ENCODE peak calls at places on chromosomes 11 and 22, in eight cellular contexts. J is T follicular helper cell; D is coronary artery; C is HFF-Myc; R is stimulated activated CD8-positive, alpha-beta memory T cell treated with anti-CD3 and anti-CD28 coated beads, Interleukin-7, amount 100 ng/mL, for 4 hours; N is osteocyte; Q is naive B cell; H is AG10803. O is an unnamed sample.

GRCh38 chr11:125923012-125923579 is 18.8 kb downstream of the DDX25 start:
- DNase-seq in H (peak), Q (no peak), C (peak), N (no peak), J (peak), R (peak), D (no peak), O (peak)

GRCh38 chr22:29306830-29307657 is 594 bp downstream of the GAS2L1 start:
- DNase-seq in D (peak), H (peak), N (peak), J (peak), Q (no peak), R (no peak), C (no peak), O (no peak)

GRCh38 chr11:67213251-67213650 is 53.0 kb upstream of the GRK2 start:
- DNase-seq in D (no peak), C (no peak), R (no peak), J (no peak), H (no peak), N (no peak), Q (peak), O (peak)

GRCh38 chr11:68226421-68226820 is 13.3 kb upstream of the KMT5B start:
- DNase-seq in R (no peak), N (no peak), D (no peak), J (no peak), C (no peak), Q (no peak), H (no peak), O (no peak)

GRCh38 chr11:45322891-45323597 is 36.9 kb upstream of the SYT13 start:
- DNase-seq in C (no peak), N (peak), J (no peak), R (no peak), H (no peak), Q (no peak), D (peak), O (no peak)

GRCh38 chr11:63504054-63504453 is 1.8 kb upstream of the LGALS12 start:
- DNase-seq in R (no peak), C (no peak), H (no peak), J (no peak), N (no peak), Q (no peak), D (no peak), O (no peak)

GRCh38 chr11:122626266-122626665 is 29.3 kb upstream of the UBASH3B start:
- DNase-seq in Q (no peak), N (no peak), D (no peak), C (no peak), R (no peak), H (no peak), J (no peak), O (no peak)

GRCh38 chr11:94511932-94512781 is at the start of gene C11orf97:
- DNase-seq in Q (peak), N (peak), H (peak), C (no peak), D (no peak), R (peak), J (peak), O (no peak)

GRCh38 chr22:49515486-49515885 is 312.2 kb downstream of the BRD1 start:
- DNase-seq in C (no peak), Q (no peak), J (no peak), D (no peak), N (no peak), H (no peak), R (no peak), O (peak)

GRCh38 chr11:17376493-17376892 is 12.0 kb downstream of the KCNJ11 start:
- DNase-seq in N (no peak), J (no peak), Q (no peak), D (no peak), C (no peak), H (no peak), R (no peak), O (no peak)

GRCh38 chr11:65438257-65439151 is 15.9 kb downstream of the NEAT1 start:
- DNase-seq in H (peak), D (no peak), C (no peak), R (no peak), N (no peak), Q (no peak), J (no peak), O (no peak)

GRCh38 chr22:44461614-44462013 is 36.4 kb downstream of the RTL6 start:
- DNase-seq in Q (no peak), C (no peak), R (no peak), J (no peak), D (no peak), H (no peak), N (peak), O (no peak)

GRCh38 chr11:46918778-46919513 is 596 bp upstream of the LRP4 start:
- DNase-seq in N (no peak), J (no peak), C (no peak), H (no peak), Q (peak), D (no peak), R (no peak), O (peak)

GRCh38 chr22:49077036-49077393 is 750.7 kb downstream of the BRD1 start:
- DNase-seq in R (no peak), J (no peak), N (no peak), C (no peak), Q (no peak), D (no peak), H (no peak), O (no peak)

GRCh38 chr11:61757213-61757862 is 4.9 kb downstream of the MYRF start:
- DNase-seq in N (no peak), R (no peak), D (no peak), J (no peak), C (no peak), H (no peak), Q (no peak), O (no peak)

GRCh38 chr11:133104014-133104753 is 428.1 kb downstream of the OPCML start:
- DNase-seq in Q (no peak), C (no peak), R (no peak), D (no peak), J (no peak), N (no peak), H (no peak), O (no peak)